ENCODE peak calls at places on chromosomes 1 and 21, in four cellular contexts. One of them, this sample, is unnamed. For H3K4me1, the result is how much of the 10 kb centered on the place peaks cover.

GRCh38 chr1:30133414-30134055 is 589.9 kb downstream of the MATN1 start:
- DNase-seq in fibroblast of lung: no peak
- DNase-seq in H1: no peak
- DNase-seq in keratinocyte: no peak
- DNase-seq in this sample: no peak

GRCh38 chr1:2548068-2548589 is 8.0 kb upstream of the TNFRSF14 start:
- DNase-seq in keratinocyte: no peak
- DNase-seq in fibroblast of lung: peak
- DNase-seq in H1: peak
- DNase-seq in this sample: peak

GRCh38 chr1:154961207-154961496 is 430 bp downstream of the PYGO2 start:
- DNase-seq in fibroblast of lung: no peak
- DNase-seq in keratinocyte: no peak
- DNase-seq in H1: no peak
- DNase-seq in this sample: no peak

GRCh38 chr1:20370628-20371200 is 80.0 kb downstream of the VWA5B1 start:
- DNase-seq in fibroblast of lung: no peak
- DNase-seq in keratinocyte: no peak
- DNase-seq in H1: no peak
- DNase-seq in this sample: no peak

GRCh38 chr1:2136386-2136821 is 58.2 kb downstream of the FAAP20 start:
- DNase-seq in fibroblast of lung: no peak
- DNase-seq in H1: no peak
- DNase-seq in keratinocyte: no peak
- DNase-seq in this sample: no peak

GRCh38 chr1:41838266-41838665 is 80.5 kb downstream of the HIVEP3 start:
- DNase-seq in fibroblast of lung: no peak
- DNase-seq in H1: no peak
- DNase-seq in keratinocyte: no peak
- DNase-seq in this sample: no peak

GRCh38 chr1:12405325-12406217 is 175.7 kb downstream of the VPS13D start:
- DNase-seq in keratinocyte: no peak
- DNase-seq in H1: no peak
- DNase-seq in fibroblast of lung: peak
- DNase-seq in this sample: peak

GRCh38 chr1:154809436-154810413 is 60.4 kb downstream of the KCNN3 start:
- DNase-seq in H1: no peak
- DNase-seq in fibroblast of lung: peak
- DNase-seq in keratinocyte: no peak
- DNase-seq in this sample: no peak

GRCh38 chr21:18954415-18954972 is 550.9 kb upstream of the TMPRSS15 start:
- DNase-seq in H1: no peak
- DNase-seq in fibroblast of lung: no peak
- DNase-seq in keratinocyte: no peak
- DNase-seq in this sample: no peak

DNA sequence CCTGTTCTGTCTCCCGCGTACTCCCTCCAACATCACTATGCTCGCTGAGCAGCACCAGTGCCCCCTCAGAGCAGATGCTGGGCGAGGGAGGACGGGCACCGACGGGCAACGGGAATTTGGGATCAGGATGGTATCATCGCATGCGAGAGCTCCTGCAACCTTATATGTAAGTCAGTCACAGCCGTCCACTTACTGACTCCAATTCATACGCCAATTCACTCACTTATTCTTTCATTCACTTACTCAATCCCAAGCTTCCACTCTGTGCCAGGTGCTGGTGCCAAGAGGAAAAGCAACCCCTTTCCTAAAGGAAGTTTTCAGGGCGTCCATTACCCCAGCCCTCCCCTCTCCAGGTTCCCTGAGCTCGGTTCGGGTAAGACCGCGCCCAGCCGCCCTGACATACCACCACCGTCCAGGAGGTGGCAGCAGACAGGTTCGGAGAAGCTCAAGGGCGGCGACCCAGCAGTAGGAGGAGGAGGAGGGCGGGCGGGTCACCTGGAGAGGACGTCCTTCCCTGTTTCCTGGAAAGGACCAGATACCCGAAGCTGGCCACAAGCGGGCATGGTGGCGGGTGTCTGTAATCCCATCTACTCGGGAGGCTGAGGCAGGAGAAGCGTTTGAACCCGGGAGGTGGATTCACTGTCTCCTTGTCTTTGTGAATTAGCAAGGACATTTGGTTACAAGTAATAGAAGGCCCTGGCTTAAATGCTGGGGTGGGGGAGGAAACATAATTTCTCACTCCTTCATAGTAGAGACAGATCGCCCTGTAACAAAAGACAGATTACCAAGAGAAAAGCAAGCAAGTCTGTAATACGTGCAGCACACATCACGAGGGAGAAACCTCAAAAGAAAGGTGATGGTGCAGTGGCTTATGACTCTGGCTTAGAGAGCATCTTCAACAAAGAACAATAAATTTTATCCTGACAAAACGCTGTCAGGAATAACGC is 7.6 kb upstream of the IL22RA1 start:
- DNase-seq in H1: peak
- DNase-seq in fibroblast of lung: peak
- DNase-seq in keratinocyte: peak
- DNase-seq in this sample: peak
- H3K4me3 ChIP-seq in H1: peak
- H3K4me3 ChIP-seq in fibroblast of lung: peak
- H3K4me3 ChIP-seq in keratinocyte: peak
- H3K4me3 ChIP-seq in this sample: peak

GRCh38 chr1:6180578-6181311 is 624 bp upstream of the CHD5 start:
- DNase-seq in H1: peak
- DNase-seq in keratinocyte: no peak
- DNase-seq in fibroblast of lung: no peak
- DNase-seq in this sample: no peak
- TF ChIP-seq EZH2 in H1: peak
- TF ChIP-seq EZH2 in keratinocyte: peak
- TF ChIP-seq EZH2 in fibroblast of lung: peak
- TF ChIP-seq EZH2 in this sample: peak

GRCh38 chr1:200487650-200488049 is 77.8 kb upstream of the ZNF281 start:
- DNase-seq in fibroblast of lung: no peak
- DNase-seq in keratinocyte: no peak
- DNase-seq in H1: no peak
- DNase-seq in this sample: no peak

GRCh38 chr1:200490183-200490582 is 80.3 kb upstream of the ZNF281 start:
- DNase-seq in H1: no peak
- DNase-seq in fibroblast of lung: no peak
- DNase-seq in keratinocyte: no peak
- DNase-seq in this sample: no peak

GRCh38 chr1:200488375-200489165 is 78.7 kb upstream of the ZNF281 start:
- DNase-seq in fibroblast of lung: peak
- DNase-seq in keratinocyte: no peak
- DNase-seq in H1: peak
- DNase-seq in this sample: peak

GRCh38 chr1:200483491-200484143 is 73.8 kb upstream of the ZNF281 start:
- DNase-seq in fibroblast of lung: peak
- DNase-seq in keratinocyte: peak
- DNase-seq in H1: no peak
- DNase-seq in this sample: peak

GRCh38 chr1:200486634-200487033 is 76.8 kb upstream of the ZNF281 start:
- DNase-seq in keratinocyte: no peak
- DNase-seq in H1: no peak
- DNase-seq in fibroblast of lung: no peak
- DNase-seq in this sample: no peak
- H3K4me1 ChIP-seq in keratinocyte: under half
- H3K4me1 ChIP-seq in H1: under half
- H3K4me1 ChIP-seq in fibroblast of lung: under half
- H3K4me1 ChIP-seq in this sample: under half

DNA sequence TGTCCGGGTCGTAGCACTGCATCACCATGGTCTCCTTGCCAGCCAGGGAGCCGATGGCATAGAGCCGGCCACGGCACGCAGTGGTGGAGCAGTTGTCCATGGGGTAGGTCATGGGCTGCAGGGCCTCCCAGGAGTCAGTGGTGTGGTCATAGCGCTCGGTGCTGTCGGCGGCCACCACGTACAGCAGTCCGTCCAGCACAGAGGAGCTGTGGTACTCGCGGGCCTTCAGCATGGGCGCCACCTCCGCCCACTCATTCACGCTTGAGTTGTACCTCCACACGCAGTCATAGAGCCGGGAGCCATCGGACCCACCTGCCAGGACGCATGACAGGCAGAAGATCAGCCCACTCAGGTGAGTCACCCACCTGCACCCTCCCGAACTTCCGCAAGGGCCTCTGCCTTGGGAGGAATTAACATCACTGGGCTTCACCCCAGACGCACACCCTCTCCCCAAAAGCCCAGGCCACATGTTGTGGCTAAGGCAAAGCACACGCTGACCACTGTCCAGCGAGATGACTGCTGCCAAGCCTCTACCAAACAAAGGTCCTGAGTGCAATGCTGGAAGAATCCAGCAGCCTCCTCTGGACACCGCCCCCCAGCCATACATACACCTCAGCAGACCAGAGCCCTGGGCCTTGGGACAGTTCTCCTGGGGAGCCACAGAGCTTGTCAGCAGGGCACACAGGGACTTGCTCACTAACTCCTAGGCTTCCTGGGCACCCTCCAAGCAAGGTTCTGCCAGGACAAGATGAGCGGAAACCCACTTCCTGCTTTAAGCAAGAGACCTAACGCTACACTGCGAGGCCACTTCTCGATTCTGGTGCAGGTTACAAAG is 3.3 kb downstream of the KLHL21 start:
- DNase-seq in fibroblast of lung: peak
- DNase-seq in H1: no peak
- DNase-seq in keratinocyte: no peak
- DNase-seq in this sample: no peak
- H3K4me3 ChIP-seq in fibroblast of lung: peak
- H3K4me3 ChIP-seq in H1: no peak
- H3K4me3 ChIP-seq in keratinocyte: peak
- H3K4me3 ChIP-seq in this sample: no peak

GRCh38 chr1:15153184-15153841 is at the start of gene TMEM51:
- DNase-seq in H1: peak
- DNase-seq in fibroblast of lung: peak
- DNase-seq in keratinocyte: no peak
- DNase-seq in this sample: peak
- TF ChIP-seq EZH2 in H1: peak
- TF ChIP-seq EZH2 in fibroblast of lung: no peak
- TF ChIP-seq EZH2 in keratinocyte: no peak
- TF ChIP-seq EZH2 in this sample: no peak